ENCODE peak calls at places on chromosomes 4 and X, in nine cellular contexts. T is non-pigmented ciliary epithelial cell, I is Ammon's horn, J is neural crest cell, M is D721Med, F is kidney glomerular epithelial cell, Z is sciatic nerve, Y is SK-N-DZ, O is endothelial cell. Q is an unnamed sample.

GRCh38 chrX:3443186-3443585 is 96.7 kb upstream of the MXRA5 start:
- DNase-seq in T (no peak), I (no peak), J (no peak), M (no peak), F (no peak), Z (no peak), Y (no peak), O (no peak), Q (no peak)

GRCh38 chrX:150831863-150832262 is 66.6 kb downstream of the CD99L2 start:
- DNase-seq in T (no peak), I (no peak), J (no peak), M (no peak), F (no peak), Z (no peak), Y (no peak), O (no peak), Q (no peak)

GRCh38 chr4:186037692-186038658 is 31.0 kb upstream of the TLR3 start:
- DNase-seq in T (peak; percentile 55), I (peak; percentile 93), J (peak; percentile 61), M (peak; percentile 52), F (peak; percentile 48), Z (no peak), Y (peak; percentile 69), O (peak; percentile 55), Q (peak; percentile 92)

GRCh38 chr4:69718376-69719293 is 41.8 kb downstream of the SULT1B1 start:
- DNase-seq in T (no peak), I (no peak), J (no peak), M (no peak), F (peak; percentile 6), Z (no peak), Y (no peak), O (no peak), Q (no peak)

GRCh38 chr4:102780476-102781144 is 19.8 kb upstream of the MANBA start:
- DNase-seq in T (peak; percentile 24), I (no peak), J (no peak), M (no peak), F (peak; percentile 76), Z (no peak), Y (no peak), O (no peak), Q (no peak)

GRCh38 chrX:48472851-48473717 is 2.9 kb upstream of the FTSJ1 start:
- DNase-seq in T (no peak), I (no peak), J (no peak), M (no peak), F (no peak), Z (no peak), Y (peak; percentile 37), O (no peak), Q (no peak)

GRCh38 chrX:6053126-6053625 is 175.5 kb downstream of the NLGN4X start:
- DNase-seq in T (no peak), I (peak; percentile 4), J (no peak), M (no peak), F (no peak), Z (no peak), Y (no peak), O (no peak), Q (peak; percentile 9)

GRCh38 chr4:39032218-39033085 is at the start of gene TMEM156:
- DNase-seq in T (no peak), I (no peak), J (no peak), M (no peak), F (peak; percentile 11), Z (no peak), Y (no peak), O (no peak), Q (peak; percentile 57)

GRCh38 chr4:85966308-85966882 is 393.5 kb downstream of the MAPK10 start:
- DNase-seq in T (no peak), I (no peak), J (no peak), M (no peak), F (no peak), Z (no peak), Y (no peak), O (no peak), Q (no peak)

GRCh38 chr4:1155314-1155713 is 17.1 kb downstream of the SPON2 start:
- DNase-seq in T (no peak), I (no peak), J (no peak), M (no peak), F (no peak), Z (no peak), Y (no peak), O (no peak), Q (peak; percentile 32)

GRCh38 chr4:111537861-111538260 is 607.4 kb upstream of the FAM241A start:
- DNase-seq in T (peak; percentile 28), I (no peak), J (no peak), M (no peak), F (no peak), Z (no peak), Y (no peak), O (no peak), Q (no peak)

GRCh38 chr4:102935716-102936115 is 66.9 kb downstream of the CISD2 start:
- DNase-seq in T (no peak), I (no peak), J (no peak), M (no peak), F (no peak), Z (no peak), Y (no peak), O (no peak), Q (no peak)

GRCh38 chr4:176185068-176185467 is 10.3 kb downstream of the SPATA4 start:
- DNase-seq in T (no peak), I (no peak), J (no peak), M (no peak), F (no peak), Z (no peak), Y (no peak), O (no peak), Q (no peak)

GRCh38 chr4:710116-710515 is 4.5 kb downstream of the PCGF3 start:
- DNase-seq in T (no peak), I (no peak), J (no peak), M (no peak), F (no peak), Z (no peak), Y (no peak), O (no peak), Q (no peak)

GRCh38 chrX:150365953-150366911 is 3.1 kb downstream of the MAMLD1 start:
- DNase-seq in T (no peak), I (peak; percentile 55), J (peak; percentile 33), M (no peak), F (peak; percentile 19), Z (peak; percentile 80), Y (no peak), O (peak; percentile 46), Q (peak; percentile 40)

GRCh38 chr4:8541981-8542715 is 38.0 kb upstream of the GPR78 start:
- DNase-seq in T (no peak), I (no peak), J (no peak), M (no peak), F (no peak), Z (no peak), Y (no peak), O (no peak), Q (no peak)

Q was measured in pons.